ENCODE peak calls at places on chromosomes 4 and X, in nine cellular contexts. One of them, this sample, is unnamed. For H3K4me1, the result is how much of the 10 kb centered on the place peaks cover.

GRCh38 chr4:140254656-140255299 is 100.8 kb upstream of the MAML3 start:
- DNase-seq in psoas muscle: no peak
- DNase-seq in stomach: no peak
- DNase-seq in fibroblast of lung: no peak
- DNase-seq in Peyer's patch: no peak
- DNase-seq in kidney: no peak
- DNase-seq in pancreas: no peak
- DNase-seq in left ventricle myocardium inferior: no peak
- DNase-seq in spleen: no peak
- DNase-seq in this sample: no peak

GRCh38 chrX:74535633-74536141 is 78.7 kb downstream of the RLIM start:
- DNase-seq in psoas muscle: peak
- DNase-seq in stomach: peak
- DNase-seq in fibroblast of lung: peak
- DNase-seq in Peyer's patch: peak
- DNase-seq in kidney: peak
- DNase-seq in pancreas: peak
- DNase-seq in left ventricle myocardium inferior: peak
- DNase-seq in spleen: peak
- DNase-seq in this sample: peak

GRCh38 chrX:97315939-97316338 is 432.2 kb downstream of the RPA4 start:
- DNase-seq in psoas muscle: no peak
- DNase-seq in stomach: no peak
- DNase-seq in fibroblast of lung: no peak
- DNase-seq in Peyer's patch: no peak
- DNase-seq in kidney: no peak
- DNase-seq in pancreas: peak
- DNase-seq in left ventricle myocardium inferior: no peak
- DNase-seq in spleen: no peak
- DNase-seq in this sample: no peak

GRCh38 chrX:22300130-22300529 is 27.4 kb downstream of the CBLL2 start:
- DNase-seq in psoas muscle: no peak
- DNase-seq in stomach: no peak
- DNase-seq in fibroblast of lung: peak
- DNase-seq in Peyer's patch: no peak
- DNase-seq in kidney: no peak
- DNase-seq in pancreas: no peak
- DNase-seq in left ventricle myocardium inferior: no peak
- DNase-seq in spleen: no peak
- DNase-seq in this sample: no peak

GRCh38 chrX:134377537-134377936 is 82.4 kb upstream of the HPRT1 start:
- DNase-seq in psoas muscle: no peak
- DNase-seq in stomach: no peak
- DNase-seq in fibroblast of lung: peak
- DNase-seq in Peyer's patch: peak
- DNase-seq in kidney: no peak
- DNase-seq in pancreas: no peak
- DNase-seq in left ventricle myocardium inferior: no peak
- DNase-seq in spleen: no peak
- DNase-seq in this sample: no peak

GRCh38 chr4:4502694-4503311 is 39.0 kb downstream of the STX18 start:
- DNase-seq in psoas muscle: no peak
- DNase-seq in stomach: no peak
- DNase-seq in fibroblast of lung: peak
- DNase-seq in Peyer's patch: no peak
- DNase-seq in kidney: no peak
- DNase-seq in pancreas: no peak
- DNase-seq in left ventricle myocardium inferior: no peak
- DNase-seq in spleen: no peak
- DNase-seq in this sample: no peak

GRCh38 chr4:91758487-91758886 is 545.3 kb upstream of the GRID2 start:
- DNase-seq in psoas muscle: no peak
- DNase-seq in stomach: no peak
- DNase-seq in fibroblast of lung: peak
- DNase-seq in Peyer's patch: no peak
- DNase-seq in kidney: no peak
- DNase-seq in pancreas: no peak
- DNase-seq in left ventricle myocardium inferior: no peak
- DNase-seq in spleen: no peak
- DNase-seq in this sample: no peak

GRCh38 chrX:74351760-74352159 is 47.8 kb downstream of the ZCCHC13 start:
- DNase-seq in psoas muscle: no peak
- DNase-seq in stomach: no peak
- DNase-seq in fibroblast of lung: peak
- DNase-seq in Peyer's patch: no peak
- DNase-seq in kidney: no peak
- DNase-seq in pancreas: no peak
- DNase-seq in left ventricle myocardium inferior: no peak
- DNase-seq in spleen: no peak
- DNase-seq in this sample: no peak

GRCh38 chr4:182294436-182294835 is 51.2 kb downstream of the TENM3 start:
- DNase-seq in psoas muscle: no peak
- DNase-seq in stomach: no peak
- DNase-seq in fibroblast of lung: peak
- DNase-seq in Peyer's patch: no peak
- DNase-seq in kidney: no peak
- DNase-seq in pancreas: no peak
- DNase-seq in left ventricle myocardium inferior: no peak
- DNase-seq in spleen: no peak
- DNase-seq in this sample: no peak

GRCh38 chr4:138952405-138952804 is 63.2 kb upstream of the NOCT start:
- DNase-seq in psoas muscle: no peak
- DNase-seq in stomach: no peak
- DNase-seq in fibroblast of lung: peak
- DNase-seq in Peyer's patch: no peak
- DNase-seq in kidney: no peak
- DNase-seq in pancreas: no peak
- DNase-seq in left ventricle myocardium inferior: no peak
- DNase-seq in spleen: no peak
- DNase-seq in this sample: no peak

GRCh38 chr4:121668368-121669162 is 28.2 kb downstream of the ANXA5 start:
- DNase-seq in psoas muscle: no peak
- DNase-seq in stomach: no peak
- DNase-seq in fibroblast of lung: peak
- DNase-seq in Peyer's patch: no peak
- DNase-seq in kidney: no peak
- DNase-seq in pancreas: no peak
- DNase-seq in left ventricle myocardium inferior: no peak
- DNase-seq in spleen: no peak
- DNase-seq in this sample: no peak

GRCh38 chrX:150062292-150063137 is 124.2 kb upstream of the EOLA2 start:
- DNase-seq in psoas muscle: peak
- DNase-seq in stomach: no peak
- DNase-seq in fibroblast of lung: peak
- DNase-seq in Peyer's patch: no peak
- DNase-seq in kidney: peak
- DNase-seq in pancreas: no peak
- DNase-seq in left ventricle myocardium inferior: peak
- DNase-seq in spleen: no peak
- DNase-seq in this sample: peak

GRCh38 chr4:6523251-6523650 is 50.8 kb upstream of the PPP2R2C start:
- DNase-seq in psoas muscle: no peak
- DNase-seq in stomach: no peak
- DNase-seq in fibroblast of lung: no peak
- DNase-seq in Peyer's patch: no peak
- DNase-seq in kidney: no peak
- DNase-seq in pancreas: no peak
- DNase-seq in left ventricle myocardium inferior: no peak
- DNase-seq in spleen: no peak
- DNase-seq in this sample: no peak

GRCh38 chr4:6224725-6225124 is 24.4 kb upstream of the JAKMIP1 start:
- DNase-seq in psoas muscle: no peak
- DNase-seq in stomach: no peak
- DNase-seq in fibroblast of lung: no peak
- DNase-seq in Peyer's patch: no peak
- DNase-seq in kidney: no peak
- DNase-seq in pancreas: no peak
- DNase-seq in left ventricle myocardium inferior: no peak
- DNase-seq in spleen: no peak
- DNase-seq in this sample: no peak

GRCh38 chr4:173525118-173526033 is 4.7 kb downstream of the HAND2 start:
- DNase-seq in psoas muscle: no peak
- DNase-seq in stomach: no peak
- DNase-seq in fibroblast of lung: no peak
- DNase-seq in Peyer's patch: no peak
- DNase-seq in kidney: no peak
- DNase-seq in pancreas: no peak
- DNase-seq in left ventricle myocardium inferior: no peak
- DNase-seq in spleen: peak
- DNase-seq in this sample: no peak

DNA sequence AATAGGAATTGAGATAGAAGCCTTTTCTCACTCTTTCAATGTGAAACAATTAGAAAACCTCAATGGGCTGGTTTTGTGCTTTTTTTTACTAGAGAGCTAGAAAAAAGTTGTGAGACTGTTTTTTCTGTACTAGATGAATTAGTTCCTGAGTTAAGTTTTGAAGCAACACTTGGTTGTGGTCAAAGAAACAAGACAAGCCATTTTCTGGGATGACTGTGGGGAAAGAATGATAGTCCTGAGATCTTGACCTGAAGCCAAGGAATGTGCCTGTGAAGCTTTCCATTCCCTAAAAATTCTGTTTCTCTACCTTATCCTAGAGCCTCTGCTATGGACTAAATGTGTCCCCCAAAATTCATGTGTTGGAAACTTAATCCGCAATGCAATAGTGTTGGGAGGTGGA is 157.8 kb upstream of the TLL1 start:
- DNase-seq in psoas muscle: no peak
- DNase-seq in stomach: no peak
- DNase-seq in fibroblast of lung: peak
- DNase-seq in Peyer's patch: no peak
- DNase-seq in kidney: no peak
- DNase-seq in pancreas: no peak
- DNase-seq in left ventricle myocardium inferior: no peak
- DNase-seq in spleen: no peak
- DNase-seq in this sample: no peak
- TF ChIP-seq CTCF in psoas muscle: no peak
- TF ChIP-seq CTCF in stomach: no peak
- TF ChIP-seq CTCF in fibroblast of lung: no peak
- TF ChIP-seq CTCF in Peyer's patch: no peak
- TF ChIP-seq CTCF in kidney: no peak
- TF ChIP-seq CTCF in pancreas: no peak
- TF ChIP-seq CTCF in left ventricle myocardium inferior: no peak
- TF ChIP-seq CTCF in spleen: no peak
- TF ChIP-seq CTCF in this sample: no peak

DNA sequence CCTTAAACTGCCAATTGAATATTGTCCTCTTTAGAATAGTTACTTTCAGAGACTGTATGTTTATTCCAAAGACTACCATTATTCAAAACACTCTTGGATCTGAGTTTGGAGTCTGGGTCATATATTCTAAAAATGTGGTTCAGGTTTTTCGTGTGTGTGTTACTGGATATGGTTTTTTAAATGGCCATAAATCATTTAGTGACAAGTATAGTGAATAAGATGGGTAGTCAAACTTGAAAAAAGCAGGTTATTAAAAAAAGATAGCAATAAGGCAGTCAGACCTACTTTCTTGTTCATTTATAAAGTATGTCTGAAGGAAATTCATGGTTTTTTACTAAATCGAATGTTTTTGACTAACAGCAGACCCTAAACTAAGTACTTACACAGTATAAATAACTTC is 59.3 kb downstream of the DCK start:
- DNase-seq in psoas muscle: no peak
- DNase-seq in stomach: no peak
- DNase-seq in fibroblast of lung: no peak
- DNase-seq in Peyer's patch: no peak
- DNase-seq in kidney: no peak
- DNase-seq in pancreas: no peak
- DNase-seq in left ventricle myocardium inferior: no peak
- DNase-seq in spleen: no peak
- DNase-seq in this sample: no peak
- H3K27ac ChIP-seq in psoas muscle: no peak
- H3K27ac ChIP-seq in stomach: no peak
- H3K27ac ChIP-seq in fibroblast of lung: no peak
- H3K27ac ChIP-seq in Peyer's patch: no peak
- H3K27ac ChIP-seq in kidney: no peak
- H3K27ac ChIP-seq in pancreas: no peak
- H3K27ac ChIP-seq in left ventricle myocardium inferior: no peak
- H3K27ac ChIP-seq in spleen: no peak
- H3K27ac ChIP-seq in this sample: no peak

GRCh38 chrX:124226129-124226528 is 106.3 kb upstream of the TEX13D start:
- DNase-seq in psoas muscle: no peak
- DNase-seq in stomach: no peak
- DNase-seq in fibroblast of lung: no peak
- DNase-seq in Peyer's patch: no peak
- DNase-seq in kidney: no peak
- DNase-seq in pancreas: no peak
- DNase-seq in left ventricle myocardium inferior: no peak
- DNase-seq in spleen: no peak
- DNase-seq in this sample: no peak

GRCh38 chrX:124231454-124231853 is 101.0 kb upstream of the TEX13D start:
- DNase-seq in psoas muscle: no peak
- DNase-seq in stomach: no peak
- DNase-seq in fibroblast of lung: no peak
- DNase-seq in Peyer's patch: no peak
- DNase-seq in kidney: no peak
- DNase-seq in pancreas: no peak
- DNase-seq in left ventricle myocardium inferior: no peak
- DNase-seq in spleen: no peak
- DNase-seq in this sample: no peak

GRCh38 chrX:124229374-124229773 is 103.1 kb upstream of the TEX13D start:
- DNase-seq in psoas muscle: no peak
- DNase-seq in stomach: no peak
- DNase-seq in fibroblast of lung: no peak
- DNase-seq in Peyer's patch: no peak
- DNase-seq in kidney: no peak
- DNase-seq in pancreas: no peak
- DNase-seq in left ventricle myocardium inferior: no peak
- DNase-seq in spleen: no peak
- DNase-seq in this sample: no peak

GRCh38 chrX:124230573-124231300 is 101.7 kb upstream of the TEX13D start:
- DNase-seq in psoas muscle: no peak
- DNase-seq in stomach: no peak
- DNase-seq in fibroblast of lung: no peak
- DNase-seq in Peyer's patch: no peak
- DNase-seq in kidney: no peak
- DNase-seq in pancreas: no peak
- DNase-seq in left ventricle myocardium inferior: no peak
- DNase-seq in spleen: no peak
- DNase-seq in this sample: no peak

DNA sequence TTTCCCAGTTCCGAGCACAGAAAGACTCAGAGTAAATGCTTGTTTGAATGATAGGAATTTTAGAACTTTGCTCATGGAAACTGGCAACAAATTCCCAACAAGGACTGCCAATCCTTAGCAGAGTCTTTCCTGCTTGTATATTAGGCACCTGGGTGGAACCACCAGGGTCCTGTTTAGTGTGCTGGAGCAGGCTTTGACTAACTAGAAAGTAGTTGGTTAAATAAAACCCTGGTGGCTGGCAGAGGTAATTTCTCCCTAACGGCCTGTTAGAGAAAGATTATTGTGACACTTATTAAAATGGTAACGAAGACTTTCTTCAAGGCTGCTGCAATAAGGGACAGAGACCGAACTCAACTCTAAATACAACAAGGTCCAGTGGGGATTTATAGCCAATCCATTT is 103.6 kb upstream of the TEX13D start:
- DNase-seq in psoas muscle: no peak
- DNase-seq in stomach: no peak
- DNase-seq in fibroblast of lung: no peak
- DNase-seq in Peyer's patch: no peak
- DNase-seq in kidney: no peak
- DNase-seq in pancreas: no peak
- DNase-seq in left ventricle myocardium inferior: no peak
- DNase-seq in spleen: no peak
- DNase-seq in this sample: no peak
- H3K4me1 ChIP-seq in psoas muscle: under half
- H3K4me1 ChIP-seq in stomach: under half
- H3K4me1 ChIP-seq in fibroblast of lung: under half
- H3K4me1 ChIP-seq in Peyer's patch: under half
- H3K4me1 ChIP-seq in kidney: under half
- H3K4me1 ChIP-seq in pancreas: under half
- H3K4me1 ChIP-seq in left ventricle myocardium inferior: under half
- H3K4me1 ChIP-seq in spleen: under half
- H3K4me1 ChIP-seq in this sample: under half

GRCh38 chrX:29231800-29232199 is 644.6 kb downstream of the IL1RAPL1 start:
- DNase-seq in psoas muscle: no peak
- DNase-seq in stomach: no peak
- DNase-seq in fibroblast of lung: no peak
- DNase-seq in Peyer's patch: no peak
- DNase-seq in kidney: no peak
- DNase-seq in pancreas: no peak
- DNase-seq in left ventricle myocardium inferior: no peak
- DNase-seq in spleen: no peak
- DNase-seq in this sample: no peak
- TF ChIP-seq CTCF in psoas muscle: peak
- TF ChIP-seq CTCF in stomach: no peak
- TF ChIP-seq CTCF in fibroblast of lung: peak
- TF ChIP-seq CTCF in Peyer's patch: no peak
- TF ChIP-seq CTCF in kidney: no peak
- TF ChIP-seq CTCF in pancreas: no peak
- TF ChIP-seq CTCF in left ventricle myocardium inferior: peak
- TF ChIP-seq CTCF in spleen: no peak
- TF ChIP-seq CTCF in this sample: no peak

This sample was measured in right atrium auricular region.